ENCODE peak calls at places on chromosome 12, in nine cellular contexts. H is K562, V is transverse colon, I is stomach, R is esophagus muscularis mucosa, E is sigmoid colon, N is GM12878, Y is H1, F is HepG2. O is an unnamed sample.
A peak's percentile ranks its signal among the peaks of the same experiment; 100 is the strongest.

GRCh38 chr12:113647048-113647447 is 175.4 kb upstream of the LHX5 start:
- DNase-seq in H (no peak), Y (no peak), I (no peak), F (peak; percentile 13), E (no peak), R (no peak), V (no peak), N (no peak), O (no peak)

GRCh38 chr12:41462312-41462711 is 274.2 kb downstream of the PDZRN4 start:
- DNase-seq in N (no peak), E (no peak), Y (no peak), V (no peak), I (no peak), F (no peak), R (no peak), H (no peak), O (no peak)

GRCh38 chr12:115227137-115227615 is 543.2 kb upstream of the TBX3 start:
- DNase-seq in I (no peak), V (no peak), E (no peak), R (no peak), F (peak; percentile 80), H (no peak), Y (no peak), N (no peak), O (no peak)

GRCh38 chr12:1501001-1501400 is 93.4 kb downstream of the FBXL14 start:
- DNase-seq in Y (no peak), N (no peak), R (no peak), E (no peak), I (no peak), F (no peak), H (no peak), V (no peak), O (no peak)

GRCh38 chr12:16573652-16574077 is 32.3 kb downstream of the LMO3 start:
- DNase-seq in F (peak; percentile 18), R (no peak), E (peak; percentile 76), H (no peak), I (no peak), N (no peak), V (peak; percentile 11), Y (no peak), O (peak; percentile 65)

GRCh38 chr12:107681836-107682820 is 3.5 kb upstream of the PWP1 start:
- DNase-seq in V (no peak), H (no peak), R (no peak), N (no peak), Y (no peak), E (no peak), I (no peak), F (peak; percentile 92), O (no peak)

GRCh38 chr12:124633954-124634352 is 66.5 kb upstream of the NCOR2 start:
- DNase-seq in F (no peak), H (no peak), N (no peak), I (no peak), Y (no peak), V (no peak), R (no peak), E (no peak), O (no peak)

GRCh38 chr12:96876966-96877365 is 30.1 kb upstream of the NEDD1 start:
- DNase-seq in Y (no peak), R (no peak), F (no peak), I (no peak), E (no peak), N (no peak), H (no peak), V (no peak), O (no peak)

GRCh38 chr12:64700532-64700931 is 58.7 kb downstream of the GNS start:
- DNase-seq in Y (no peak), V (no peak), I (no peak), R (no peak), H (no peak), E (no peak), N (no peak), F (no peak), O (no peak)

GRCh38 chr12:26361964-26362363 is 166.6 kb downstream of the SSPN start:
- DNase-seq in N (no peak), R (no peak), I (no peak), V (no peak), E (no peak), Y (no peak), H (no peak), F (peak; percentile 10), O (no peak)

GRCh38 chr12:123512838-123513665 is 20.5 kb downstream of the RILPL1 start:
- DNase-seq in H (no peak), E (no peak), F (no peak), N (no peak), Y (no peak), V (no peak), I (no peak), R (no peak), O (no peak)

DNA sequence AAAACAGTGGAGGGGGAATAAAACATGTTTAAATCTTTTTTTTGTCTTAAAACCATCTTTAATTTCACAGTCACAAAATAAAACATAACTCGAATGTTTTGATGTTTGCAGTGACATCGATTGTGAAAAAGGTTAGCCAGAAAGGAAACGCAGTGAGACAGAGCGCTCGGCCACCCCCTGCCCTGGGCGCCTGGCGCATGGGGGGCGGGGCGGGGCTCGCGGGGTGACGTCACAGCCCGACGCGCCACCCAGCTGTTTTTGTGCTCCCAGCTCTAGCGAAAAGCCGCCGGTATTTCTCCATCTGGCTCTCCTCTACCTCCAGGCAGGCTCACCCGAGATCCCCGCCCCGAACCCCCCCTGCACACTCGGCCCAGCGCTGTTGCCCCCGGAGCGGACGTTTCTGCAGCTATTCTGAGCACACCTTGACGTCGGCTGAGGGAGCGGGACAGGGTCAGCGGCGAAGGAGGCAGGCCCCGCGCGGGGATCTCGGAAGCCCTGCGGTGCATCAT is at the start of gene GABARAPL1:
- DNase-seq in I (peak; percentile 87), V (peak; percentile 85), N (no peak), H (peak; percentile 66), F (peak; percentile 60), Y (no peak), E (peak; percentile 96), R (peak; percentile 97), O (peak; percentile 94)
- TF ChIP-seq POLR2A in I (no peak), V (peak; percentile 56), N (no peak), H (peak; percentile 3), F (no peak), Y (peak; percentile 53), E (peak; percentile 56), R (no peak), O (peak; percentile 88)

DNA sequence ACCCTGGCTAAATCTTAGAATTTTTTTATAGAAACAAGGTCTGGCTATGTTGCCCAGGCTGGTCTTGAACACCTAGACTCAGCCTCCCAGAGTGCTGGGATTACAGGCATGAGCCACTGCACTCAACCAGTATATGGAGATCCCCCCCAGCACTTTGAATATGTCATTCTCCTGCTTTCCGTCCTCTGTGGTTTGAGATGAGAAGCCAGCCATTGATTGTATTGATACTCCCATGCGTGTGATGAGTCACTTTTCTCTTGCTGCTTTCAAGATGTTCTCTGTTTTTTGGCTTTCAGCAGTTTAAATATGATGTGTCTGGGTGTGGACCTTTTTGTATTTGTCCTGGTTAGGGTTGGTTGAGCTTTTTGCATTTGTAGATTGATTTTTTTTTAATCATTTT is 75.2 kb upstream of the DNM1L start:
- DNase-seq in E (no peak), N (peak; percentile 66), H (no peak), R (no peak), Y (no peak), V (no peak), I (no peak), F (no peak), O (no peak)
- TF ChIP-seq EP300 in E (no peak), N (peak; percentile 7), H (no peak), R (no peak), Y (no peak), V (no peak), I (no peak), F (no peak), O (no peak)

GRCh38 chr12:122148657-122149056 is 25.4 kb downstream of the IL31 start:
- DNase-seq in N (no peak), V (no peak), H (no peak), E (no peak), Y (no peak), R (no peak), I (no peak), F (no peak), O (no peak)
- TF ChIP-seq POLR2AphosphoS5 in N (no peak), V (no peak), H (no peak), E (peak; percentile 10), Y (no peak), R (no peak), I (no peak), F (no peak), O (no peak)

GRCh38 chr12:131860472-131861260 is 32.5 kb downstream of the MMP17 start:
- DNase-seq in Y (no peak), V (peak; percentile 21), E (no peak), H (peak; percentile 70), I (peak; percentile 49), N (no peak), F (peak; percentile 94), R (no peak), O (peak; percentile 79)
- TF ChIP-seq POLR2A in Y (peak; percentile 32), V (no peak), E (no peak), H (peak; percentile 51), I (no peak), N (no peak), F (peak; percentile 86), R (no peak), O (no peak)

GRCh38 chr12:80756875-80757274 is 40.2 kb downstream of the MYF5 start:
- DNase-seq in V (no peak), F (no peak), I (no peak), N (no peak), E (no peak), H (no peak), Y (no peak), R (no peak), O (no peak)
- TF ChIP-seq EP300 in V (no peak), F (no peak), I (no peak), N (no peak), E (no peak), H (no peak), Y (no peak), R (no peak), O (no peak)

GRCh38 chr12:108803428-108804105 is 53.8 kb downstream of the SSH1 start:
- DNase-seq in Y (no peak), N (peak; percentile 57), I (peak; percentile 80), E (peak; percentile 94), H (peak; percentile 84), R (peak; percentile 96), V (peak; percentile 82), F (peak; percentile 75), O (no peak)
- TF ChIP-seq POLR2AphosphoS5 in Y (no peak), N (no peak), I (peak; percentile 48), E (peak; percentile 67), H (no peak), R (peak; percentile 87), V (peak; percentile 76), F (no peak), O (no peak)

DNA sequence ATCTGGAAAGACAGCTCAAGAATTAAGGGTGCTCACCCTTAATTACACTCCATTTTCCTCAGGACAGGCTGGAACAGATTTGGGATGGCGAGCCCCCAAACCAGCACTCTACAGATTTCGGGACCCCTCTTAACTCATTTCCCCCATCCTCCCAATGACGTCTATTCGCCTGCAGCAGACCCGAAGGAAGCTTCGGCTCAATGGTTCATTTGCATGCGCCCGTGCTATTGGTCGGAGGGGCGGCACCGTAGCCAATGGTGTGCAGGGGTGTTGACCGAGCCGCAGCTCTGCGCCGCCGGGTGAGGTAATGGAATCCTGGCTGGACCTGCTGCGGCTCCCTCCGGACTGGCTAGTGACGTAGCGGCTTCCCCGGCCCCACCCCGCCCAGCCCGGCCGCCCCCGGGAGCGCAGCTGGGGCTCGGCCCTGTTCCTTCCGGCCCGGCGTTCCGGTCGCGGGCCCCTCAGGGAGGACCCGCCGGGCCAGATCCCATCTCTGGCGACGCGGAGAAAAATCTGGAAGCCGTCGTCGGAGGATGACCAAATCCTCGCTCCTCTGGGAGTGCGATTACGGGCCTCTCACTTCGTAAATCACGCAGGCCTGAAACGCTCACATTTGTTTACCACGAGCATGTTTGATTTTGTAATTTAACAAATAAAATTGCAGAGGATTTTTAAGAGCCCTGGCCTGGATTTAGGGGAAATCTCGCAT is 18.3 kb upstream of the NR4A1 start:
- DNase-seq in E (peak; percentile 100), V (peak; percentile 98), N (peak; percentile 55), H (peak; percentile 94), F (peak; percentile 90), Y (peak; percentile 87), R (peak; percentile 99), I (peak; percentile 98), O (peak; percentile 99)
- TF ChIP-seq POLR2A in E (peak; percentile 74), V (peak; percentile 74), N (peak; percentile 62), H (peak; percentile 68), F (peak; percentile 47), Y (peak; percentile 62), R (peak; percentile 71), I (no peak), O (peak; percentile 30)

O was measured in suprapubic skin.